ENCODE peak calls at places on chromosomes 13 and 19, in six cellular contexts. J is omental fat pad, O is C1 segment of cervical spinal cord, I is cardiac septum, D is fibroblast of villous mesenchyme, F is HuH-7. X is an unnamed sample.

GRCh38 chr19:1648926-1649541 is 3.4 kb downstream of the TCF3 start:
- DNase-seq in I (no peak), J (no peak), D (no peak), F (no peak), O (no peak), X (no peak)

GRCh38 chr19:48926909-48927308 is 6.6 kb upstream of the DHDH start:
- DNase-seq in O (peak; percentile 42), J (no peak), D (peak; percentile 96), I (no peak), F (no peak), X (peak; percentile 22)

GRCh38 chr13:108595416-108596257 is 33.8 kb upstream of the MYO16 start:
- DNase-seq in J (no peak), D (no peak), I (no peak), F (no peak), O (peak; percentile 18), X (no peak)

GRCh38 chr19:4620675-4621074 is 18.6 kb upstream of the TNFAIP8L1 start:
- DNase-seq in O (no peak), J (no peak), I (no peak), F (no peak), D (no peak), X (no peak)

GRCh38 chr13:20702945-20703784 is at the start of gene IL17D:
- DNase-seq in F (peak; percentile 53), O (peak; percentile 40), J (no peak), I (no peak), D (no peak), X (no peak)

GRCh38 chr13:44249439-44249838 is 124.2 kb upstream of the SERP2 start:
- DNase-seq in O (no peak), I (no peak), J (no peak), D (peak; percentile 84), F (no peak), X (no peak)

GRCh38 chr13:79482271-79482970 is 1.5 kb downstream of the NDFIP2 start:
- DNase-seq in J (no peak), I (no peak), O (no peak), F (no peak), D (no peak), X (no peak)

GRCh38 chr13:32585625-32586021 is 629 bp upstream of the PDS5B start:
- DNase-seq in I (peak; percentile 77), O (no peak), F (no peak), J (no peak), D (no peak), X (no peak)

GRCh38 chr19:48992571-48993174 is 436 bp downstream of the GYS1 start:
- DNase-seq in I (no peak), D (no peak), O (no peak), F (no peak), J (no peak), X (no peak)